ENCODE peak calls at places on chromosome 13, in five cellular contexts. W is breast epithelium, T is lower leg skin, U is BE2C, O is fibroblast of lung. F is an unnamed sample.

GRCh38 chr13:114119196-114119595 is 13.2 kb downstream of the RASA3 start:
- DNase-seq in W (no peak), T (no peak), U (no peak), O (peak), F (no peak)

GRCh38 chr13:49926019-49926418 is 10.1 kb downstream of the SPRYD7 start:
- DNase-seq in W (no peak), T (no peak), U (no peak), O (no peak), F (no peak)

GRCh38 chr13:94703721-94704314 is 8.5 kb downstream of the SOX21 start:
- DNase-seq in W (no peak), T (no peak), U (no peak), O (no peak), F (no peak)

GRCh38 chr13:113810640-113811039 is 51.6 kb downstream of the TMEM255B start:
- DNase-seq in W (no peak), T (no peak), U (no peak), O (no peak), F (no peak)

GRCh38 chr13:24341439-24341838 is 32.1 kb downstream of the C1QTNF9 start:
- DNase-seq in W (no peak), T (no peak), U (no peak), O (peak), F (no peak)

GRCh38 chr13:24842533-24843278 is 78.7 kb downstream of the RNF17 start:
- DNase-seq in W (no peak), T (no peak), U (no peak), O (peak), F (peak)

GRCh38 chr13:110294624-110295023 is 12.3 kb downstream of the COL4A1 start:
- DNase-seq in W (no peak), T (no peak), U (no peak), O (no peak), F (no peak)

GRCh38 chr13:36907266-36907665 is 12.8 kb downstream of the SMAD9 start:
- DNase-seq in W (no peak), T (no peak), U (no peak), O (no peak), F (no peak)

GRCh38 chr13:37621811-37622361 is 23.3 kb upstream of the POSTN start:
- DNase-seq in W (no peak), T (no peak), U (no peak), O (peak), F (no peak)

GRCh38 chr13:91406619-91407018 is 8.2 kb downstream of the GPC5 start:
- DNase-seq in W (no peak), T (no peak), U (peak), O (peak), F (no peak)

GRCh38 chr13:101673360-101674105 is 221.1 kb downstream of the ITGBL1 start:
- DNase-seq in W (no peak), T (no peak), U (no peak), O (no peak), F (no peak)

GRCh38 chr13:23504188-23504587 is 66.0 kb upstream of the TNFRSF19 start:
- DNase-seq in W (no peak), T (no peak), U (peak), O (no peak), F (no peak)

DNA sequence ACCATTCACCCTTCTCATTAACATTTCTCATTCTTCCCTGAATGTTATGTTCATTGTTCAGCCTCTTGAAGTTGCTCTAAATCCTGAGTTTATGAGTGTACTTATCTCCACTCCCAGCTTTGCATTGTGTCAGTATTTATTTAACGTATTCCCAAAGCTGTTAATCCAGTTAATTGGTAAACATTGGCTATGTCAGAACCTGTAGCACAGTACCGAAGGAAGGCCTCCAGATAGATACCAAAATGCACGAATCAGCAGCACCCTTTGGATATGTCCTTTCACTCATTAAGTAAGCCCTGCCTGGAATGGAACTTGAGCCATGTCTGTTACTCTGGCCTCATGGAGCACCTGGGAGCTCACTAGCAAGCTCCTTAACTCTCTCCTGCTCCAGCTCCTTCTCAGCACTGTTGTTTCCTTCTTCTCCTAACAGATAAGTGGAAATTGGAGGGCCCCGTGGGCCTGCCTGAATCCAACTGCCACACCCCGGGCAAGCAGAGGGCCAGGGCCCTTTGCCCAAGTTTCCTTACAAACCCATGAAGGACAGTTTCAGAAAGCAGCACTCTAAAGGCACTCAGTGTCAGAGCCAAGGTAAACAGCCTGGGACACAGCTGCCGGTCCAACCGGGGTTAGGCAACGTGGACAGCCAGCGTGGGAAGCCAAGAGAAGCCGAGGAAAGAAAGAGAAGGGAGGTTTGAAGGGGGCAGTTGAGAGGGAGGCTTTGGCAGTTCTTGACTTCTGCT is 155.0 kb upstream of the SERP2 start:
- DNase-seq in W (peak), T (peak), U (no peak), O (peak), F (peak)
- H3K4me3 ChIP-seq in W (no peak), T (no peak), U (no peak), O (no peak), F (no peak)

GRCh38 chr13:98174995-98175394 is 2.1 kb downstream of the RNF113B start:
- DNase-seq in W (no peak), T (no peak), U (no peak), O (no peak), F (no peak)
- H3K4me3 ChIP-seq in W (no peak), T (no peak), U (no peak), O (no peak), F (no peak)

DNA sequence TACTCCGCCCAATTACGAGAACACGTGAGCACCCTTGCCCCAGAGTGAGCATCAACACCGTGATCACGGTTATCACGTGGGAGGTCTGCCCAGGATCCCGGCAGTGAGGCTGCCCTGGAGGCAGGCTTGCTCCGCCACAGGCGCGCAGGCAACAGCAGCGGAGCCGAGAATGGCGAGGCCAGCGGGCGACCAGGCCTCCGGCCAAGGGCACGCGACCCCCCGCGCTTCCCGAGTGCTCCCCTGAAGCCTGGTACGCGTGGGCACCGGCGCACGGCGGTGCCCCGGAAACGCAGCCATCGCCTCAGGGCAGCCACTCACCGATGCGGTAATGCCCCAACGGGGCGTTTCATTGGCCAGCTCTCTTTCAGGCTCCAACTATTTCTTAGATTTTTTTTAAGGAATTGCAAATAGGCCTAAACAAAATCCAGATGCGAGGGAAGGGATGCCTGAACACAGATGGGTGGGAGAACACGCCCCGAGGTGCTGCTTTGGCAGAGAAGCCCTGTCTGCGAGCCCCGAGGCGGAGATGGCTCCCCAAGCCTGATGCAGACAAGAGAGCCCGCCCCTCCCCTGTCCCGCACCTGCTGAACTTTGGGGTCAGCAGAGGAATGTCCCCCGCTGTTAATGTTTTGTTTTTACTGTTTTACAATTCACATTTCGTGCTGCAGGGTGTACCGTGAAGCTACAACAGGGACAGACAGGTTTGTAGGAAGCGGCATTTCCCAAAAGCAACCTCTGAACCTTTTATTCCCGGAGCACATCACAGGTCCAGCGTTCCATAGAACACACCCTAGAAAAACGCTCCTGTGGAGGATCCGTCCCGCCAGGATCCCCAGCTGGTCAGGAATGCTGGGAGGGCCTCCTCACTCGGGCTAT is 132.7 kb downstream of the ZDHHC20 start:
- DNase-seq in W (no peak), T (no peak), U (peak), O (peak), F (peak)
- H3K4me3 ChIP-seq in W (peak), T (no peak), U (peak), O (peak), F (peak)

DNA sequence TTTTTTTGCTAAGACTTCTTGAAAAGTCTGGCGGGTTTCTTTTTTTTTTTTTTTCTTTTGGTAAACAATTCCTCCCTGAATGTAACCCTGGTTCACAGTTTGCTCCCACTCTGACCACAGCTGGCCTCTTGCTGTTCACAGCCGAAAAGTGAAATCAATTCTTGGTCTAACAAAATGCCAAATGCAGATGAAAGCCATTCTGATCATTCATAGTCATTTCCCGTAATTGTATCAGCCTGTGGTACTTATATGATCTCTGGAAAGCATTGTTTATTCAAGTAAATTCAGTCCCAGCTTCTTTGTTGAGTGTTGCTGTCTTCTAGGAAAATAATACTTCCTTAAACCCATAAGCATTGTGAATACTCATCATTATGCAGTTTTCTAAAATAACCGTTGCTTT is 87.5 kb downstream of the MAB21L1 start:
- DNase-seq in W (no peak), T (no peak), U (peak), O (peak), F (no peak)
- H3K4me3 ChIP-seq in W (no peak), T (no peak), U (peak), O (peak), F (no peak)

DNA sequence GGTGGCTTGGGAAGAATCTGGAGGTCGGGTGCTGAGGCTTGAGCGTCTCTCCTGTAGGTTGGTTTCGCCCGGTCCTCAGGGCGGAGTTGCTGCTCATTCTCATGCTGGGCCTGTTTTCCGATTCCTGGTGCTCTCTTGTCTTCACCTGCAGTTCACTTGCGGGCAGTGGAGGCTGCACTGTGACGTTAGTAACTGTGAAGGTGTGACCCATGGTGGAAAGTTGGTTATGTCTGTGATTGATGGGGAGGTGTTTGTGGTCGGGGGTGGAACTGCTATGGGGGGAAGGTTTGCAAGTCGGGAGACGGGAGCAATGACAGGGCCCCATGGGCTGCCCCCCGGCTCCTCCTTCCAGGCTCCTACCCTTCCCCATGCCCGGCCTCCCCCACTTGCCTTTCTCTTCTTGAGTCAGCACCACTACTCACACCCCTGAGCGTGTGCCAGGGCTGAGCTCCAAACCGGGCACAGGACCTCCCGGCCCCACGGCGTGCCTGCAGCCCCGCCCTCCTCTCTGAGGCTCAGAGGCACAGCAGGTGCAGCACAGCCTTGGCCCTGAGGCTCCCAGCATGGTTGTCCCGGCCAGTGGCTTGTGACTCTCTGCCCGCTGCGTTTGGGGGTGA is 79.1 kb downstream of the ATP11A start:
- DNase-seq in W (no peak), T (no peak), U (no peak), O (no peak), F (peak)
- H3K4me3 ChIP-seq in W (no peak), T (no peak), U (no peak), O (no peak), F (no peak)

GRCh38 chr13:48401480-48401879 is 11.4 kb downstream of the LPAR6 start:
- DNase-seq in W (no peak), T (no peak), U (no peak), O (no peak), F (no peak)

GRCh38 chr13:48398450-48399095 is 14.3 kb downstream of the LPAR6 start:
- DNase-seq in W (no peak), T (no peak), U (no peak), O (no peak), F (no peak)

GRCh38 chr13:48402325-48402962 is 10.5 kb downstream of the LPAR6 start:
- DNase-seq in W (no peak), T (no peak), U (no peak), O (no peak), F (no peak)

GRCh38 chr13:48400090-48400694 is 12.7 kb downstream of the LPAR6 start:
- DNase-seq in W (no peak), T (no peak), U (no peak), O (no peak), F (no peak)

GRCh38 chr13:48400820-48401219 is 12.1 kb downstream of the LPAR6 start:
- DNase-seq in W (no peak), T (no peak), U (no peak), O (peak), F (no peak)
- H3K4me3 ChIP-seq in W (peak), T (no peak), U (no peak), O (no peak), F (no peak)

GRCh38 chr13:46178821-46179220 is 3.2 kb downstream of the LCP1 start:
- DNase-seq in W (no peak), T (no peak), U (no peak), O (no peak), F (no peak)
- H3K4me3 ChIP-seq in W (no peak), T (no peak), U (no peak), O (no peak), F (peak)